ENCODE peak calls at places on chromosomes 5 and 9, in ten cellular contexts. P is aorta; E is EH; L is BE2C; K is chondrocyte; V is mammary epithelial cell; I is effector CD4-positive, alpha-beta T cell; U is dermis microvascular lymphatic vessel endothelial cell; W is activated gamma-delta T cell treated with Interleukin-2 at 50 U/mL for 16 hours; F is Right ventricle myocardium inferior. R is an unnamed sample.

GRCh38 chr5:172635038-172635437 is 6.0 kb upstream of the NEURL1B start:
- DNase-seq in K (no peak), P (peak), V (no peak), L (no peak), U (no peak), I (no peak), E (no peak), W (no peak), F (peak), R (no peak)

GRCh38 chr5:23448627-23449026 is 58.8 kb upstream of the PRDM9 start:
- DNase-seq in P (no peak), L (no peak), I (no peak), V (no peak), F (no peak), U (no peak), W (no peak), K (no peak), E (no peak), R (no peak)

GRCh38 chr9:77488439-77489126 is 159.5 kb downstream of the GNA14 start:
- DNase-seq in L (peak), U (no peak), E (peak), F (no peak), V (no peak), I (no peak), W (no peak), P (no peak), K (no peak), R (peak)

GRCh38 chr9:33354651-33355211 is 47.6 kb downstream of the AQP7 start:
- DNase-seq in P (no peak), E (peak), U (peak), I (no peak), L (peak), V (peak), F (no peak), W (no peak), K (no peak), R (no peak)

GRCh38 chr5:109410389-109411174 is 808 bp upstream of the PJA2 start:
- DNase-seq in K (no peak), I (peak), V (peak), E (peak), L (peak), W (peak), P (peak), U (peak), F (peak), R (peak)

GRCh38 chr9:87201316-87201715 is 254.0 kb upstream of the GAS1 start:
- DNase-seq in L (no peak), V (no peak), U (no peak), F (no peak), P (no peak), I (no peak), W (no peak), E (peak), K (no peak), R (no peak)

GRCh38 chr5:107744418-107745330 is 73.9 kb upstream of the EFNA5 start:
- DNase-seq in K (no peak), P (no peak), L (no peak), I (no peak), W (no peak), F (no peak), V (no peak), E (no peak), U (no peak), R (no peak)

GRCh38 chr5:17000296-17000939 is 64.3 kb upstream of the MYO10 start:
- DNase-seq in U (peak), W (no peak), L (no peak), F (no peak), P (no peak), V (peak), E (peak), K (no peak), I (no peak), R (no peak)

GRCh38 chr5:61329729-61330128 is 2.3 kb upstream of the ZSWIM6 start:
- DNase-seq in U (peak), V (no peak), W (no peak), P (no peak), F (no peak), K (no peak), L (no peak), I (no peak), E (no peak), R (peak)

GRCh38 chr5:53110156-53110555 is 599 bp upstream of the MOCS2 start:
- DNase-seq in P (no peak), U (no peak), V (no peak), L (no peak), W (peak), F (no peak), I (no peak), E (no peak), K (no peak), R (no peak)

GRCh38 chr9:122219856-122220672 is 8.7 kb downstream of the LHX6 start:
- DNase-seq in U (no peak), K (no peak), P (no peak), F (no peak), E (peak), V (no peak), W (no peak), I (no peak), L (no peak), R (no peak)

GRCh38 chr5:124103671-124104070 is 591.7 kb downstream of the CSNK1G3 start:
- DNase-seq in F (no peak), L (no peak), P (no peak), V (peak), U (no peak), E (no peak), W (no peak), I (no peak), K (no peak), R (no peak)

GRCh38 chr5:93622240-93622885 is 39.3 kb downstream of the NR2F1 start:
- DNase-seq in F (no peak), V (peak), L (peak), U (peak), I (peak), W (peak), E (peak), P (no peak), K (no peak), R (peak)

GRCh38 chr9:20227166-20227874 is 395.0 kb downstream of the MLLT3 start:
- DNase-seq in P (no peak), I (no peak), W (no peak), K (no peak), U (no peak), E (no peak), F (no peak), L (no peak), V (no peak), R (no peak)